ENCODE peak calls at places on chromosomes 4 and X, in five cellular contexts. V is psoas muscle, K is mesendoderm, U is EL, F is choroid plexus epithelial cell. R is an unnamed sample.
A peak's percentile ranks its signal among the peaks of the same experiment; 100 is the strongest.

GRCh38 chrX:23493941-23494374 is 159.3 kb downstream of the PTCHD1 start:
- DNase-seq in V (no peak), K (peak; percentile 38), U (peak; percentile 28), F (peak; percentile 58), R (no peak)

GRCh38 chr4:147787204-147787603 is 55.3 kb downstream of the ARHGAP10 start:
- DNase-seq in V (peak; percentile 52), K (peak; percentile 41), U (peak; percentile 80), F (peak; percentile 81), R (peak; percentile 73)

GRCh38 chr4:74635074-74635473 is 159.2 kb downstream of the BTC start:
- DNase-seq in V (no peak), K (no peak), U (no peak), F (no peak), R (no peak)

GRCh38 chr4:1666391-1666790 is 17.7 kb downstream of the FAM53A start:
- DNase-seq in V (no peak), K (no peak), U (no peak), F (no peak), R (peak; percentile 41)

GRCh38 chr4:124810814-124811213 is 98.3 kb upstream of the ANKRD50 start:
- DNase-seq in V (no peak), K (no peak), U (no peak), F (peak; percentile 5), R (no peak)

GRCh38 chrX:153974726-153975286 is 2.3 kb downstream of the TMEM187 start:
- DNase-seq in V (no peak), K (no peak), U (no peak), F (no peak), R (no peak)

GRCh38 chrX:150761819-150762216 is 68.6 kb downstream of the MTMR1 start:
- DNase-seq in V (no peak), K (no peak), U (no peak), F (no peak), R (no peak)

GRCh38 chr4:36509816-36510215 is 228.4 kb downstream of the DTHD1 start:
- DNase-seq in V (no peak), K (no peak), U (no peak), F (no peak), R (no peak)

GRCh38 chr4:14841801-14842748 is 160.2 kb upstream of the CPEB2 start:
- DNase-seq in V (peak; percentile 48), K (no peak), U (no peak), F (no peak), R (no peak)

GRCh38 chrX:20382518-20383291 is 116.0 kb upstream of the RPS6KA3 start:
- DNase-seq in V (no peak), K (no peak), U (peak; percentile 29), F (no peak), R (peak; percentile 64)

GRCh38 chrX:135086197-135086854 is 34.0 kb downstream of the ETDB start:
- DNase-seq in V (no peak), K (peak; percentile 84), U (peak; percentile 56), F (peak; percentile 77), R (peak; percentile 63)

GRCh38 chrX:118498351-118498750 is 2.7 kb downstream of the DOCK11 start:
- DNase-seq in V (no peak), K (no peak), U (no peak), F (no peak), R (no peak)

GRCh38 chr4:173538148-173538902 is 8.3 kb upstream of the HAND2 start:
- DNase-seq in V (no peak), K (peak; percentile 46), U (no peak), F (no peak), R (peak; percentile 66)

GRCh38 chrX:37993857-37994619 is 12.3 kb upstream of the SYTL5 start:
- DNase-seq in V (no peak), K (peak; percentile 96), U (no peak), F (no peak), R (no peak)

GRCh38 chr4:70515342-70516245 is 2.8 kb upstream of the AMTN start:
- DNase-seq in V (no peak), K (no peak), U (peak; percentile 75), F (peak; percentile 8), R (no peak)

GRCh38 chr4:68451246-68452211 is 4.3 kb downstream of the TMPRSS11E start:
- DNase-seq in V (no peak), K (peak; percentile 79), U (no peak), F (no peak), R (peak; percentile 73)

GRCh38 chr4:103318327-103318726 is 120.2 kb upstream of the CENPE start:
- DNase-seq in V (no peak), K (peak; percentile 53), U (no peak), F (no peak), R (peak; percentile 55)

GRCh38 chr4:20248155-20248558 is 3.5 kb upstream of the SLIT2 start:
- DNase-seq in V (no peak), K (peak; percentile 60), U (peak; percentile 78), F (peak; percentile 87), R (no peak)

GRCh38 chrX:68998716-68999115 is 166.5 kb downstream of the PJA1 start:
- DNase-seq in V (no peak), K (no peak), U (no peak), F (no peak), R (peak; percentile 22)

GRCh38 chrX:139828037-139828436 is 104.8 kb downstream of the ATP11C start:
- DNase-seq in V (no peak), K (no peak), U (no peak), F (no peak), R (no peak)

GRCh38 chrX:47366051-47366722 is 4.2 kb upstream of the ZNF157 start:
- DNase-seq in V (peak; percentile 57), K (peak; percentile 89), U (peak; percentile 67), F (peak; percentile 81), R (peak; percentile 84)

GRCh38 chr4:185634066-185634652 is 98.9 kb upstream of the PDLIM3 start:
- DNase-seq in V (no peak), K (peak; percentile 44), U (no peak), F (peak; percentile 24), R (no peak)

GRCh38 chr4:81460837-81461233 is 10.9 kb downstream of the RASGEF1B start:
- DNase-seq in V (no peak), K (no peak), U (no peak), F (no peak), R (no peak)

GRCh38 chr4:68375667-68376559 is 26.0 kb upstream of the YTHDC1 start:
- DNase-seq in V (no peak), K (peak; percentile 82), U (peak; percentile 64), F (peak; percentile 81), R (peak; percentile 70)

GRCh38 chr4:140257461-140258305 is 103.7 kb upstream of the MAML3 start:
- DNase-seq in V (no peak), K (no peak), U (peak; percentile 53), F (peak; percentile 73), R (peak; percentile 72)

GRCh38 chrX:12579311-12579710 is 211.9 kb upstream of the PRPS2 start:
- DNase-seq in V (no peak), K (no peak), U (no peak), F (no peak), R (no peak)

GRCh38 chrX:31658360-31658759 is 586.5 kb upstream of the FTHL17 start:
- DNase-seq in V (no peak), K (peak; percentile 11), U (peak; percentile 3), F (peak; percentile 46), R (no peak)

GRCh38 chr4:88158038-88158359 is 440 bp downstream of the ABCG2 start:
- DNase-seq in V (no peak), K (no peak), U (no peak), F (no peak), R (no peak)

GRCh38 chrX:143378851-143379250 is 138.4 kb downstream of the SPANXN3 start:
- DNase-seq in V (no peak), K (no peak), U (no peak), F (no peak), R (no peak)

GRCh38 chr4:81648576-81649272 is 177.0 kb upstream of the RASGEF1B start:
- DNase-seq in V (no peak), K (no peak), U (no peak), F (peak; percentile 35), R (no peak)

GRCh38 chrX:39998636-39999406 is 98.9 kb downstream of the BCOR start:
- DNase-seq in V (no peak), K (no peak), U (no peak), F (no peak), R (no peak)

GRCh38 chr4:162201673-162202072 is 37.9 kb upstream of the FSTL5 start:
- DNase-seq in V (no peak), K (no peak), U (no peak), F (peak; percentile 81), R (no peak)

GRCh38 chrX:153438522-153438921 is 7.3 kb downstream of the TREX2 start:
- DNase-seq in V (no peak), K (peak; percentile 34), U (peak; percentile 8), F (peak; percentile 61), R (no peak)

R was measured in islet precursor cell.